ENCODE peak calls at places on chromosomes 2 and 18, in four cellular contexts. C is iPS DF 6.9, L is ovary, N is heart left ventricle. X is an unnamed sample. For H3K4me1 and H3K9me3, the result is how much of the 10 kb centered on the place peaks cover.

GRCh38 chr2:240143801-240144648 is 3.6 kb upstream of the OTOS start:
- DNase-seq in C (peak), L (peak), N (peak), X (peak)

GRCh38 chr2:217900010-217900779 is 102.6 kb downstream of the TNS1 start:
- DNase-seq in C (no peak), L (no peak), N (no peak), X (no peak)

GRCh38 chr2:224570328-224570993 is 14.7 kb downstream of the CUL3 start:
- DNase-seq in C (no peak), L (no peak), N (no peak), X (no peak)

GRCh38 chr2:11133936-11134320 is 21.3 kb upstream of the SLC66A3 start:
- DNase-seq in C (no peak), L (no peak), N (no peak), X (no peak)

GRCh38 chr2:112582314-112582746 is 2.1 kb upstream of the CHCHD5 start:
- DNase-seq in C (no peak), L (peak), N (no peak), X (peak)

GRCh38 chr2:27891063-27891819 is 712 bp downstream of the BABAM2 start:
- DNase-seq in C (peak), L (peak), N (peak), X (peak)

GRCh38 chr2:98390571-98391476 is 44.6 kb downstream of the CNGA3 start:
- DNase-seq in C (no peak), L (no peak), N (no peak), X (no peak)

GRCh38 chr2:171086352-171087290 is 74.1 kb downstream of the TLK1 start:
- DNase-seq in C (peak), L (no peak), N (peak), X (peak)

GRCh38 chr18:63079114-63079513 is 240.5 kb downstream of the BCL2 start:
- DNase-seq in C (no peak), L (no peak), N (no peak), X (no peak)

GRCh38 chr2:178256382-178257053 is 62.2 kb downstream of the OSBPL6 start:
- DNase-seq in C (no peak), L (no peak), N (no peak), X (no peak)

GRCh38 chr2:232937278-232937906 is 67.3 kb downstream of the SNORC start:
- DNase-seq in C (no peak), L (no peak), N (no peak), X (peak)

GRCh38 chr2:16671760-16672159 is 6.1 kb upstream of the CYRIA start:
- DNase-seq in C (no peak), L (no peak), N (peak), X (no peak)

DNA sequence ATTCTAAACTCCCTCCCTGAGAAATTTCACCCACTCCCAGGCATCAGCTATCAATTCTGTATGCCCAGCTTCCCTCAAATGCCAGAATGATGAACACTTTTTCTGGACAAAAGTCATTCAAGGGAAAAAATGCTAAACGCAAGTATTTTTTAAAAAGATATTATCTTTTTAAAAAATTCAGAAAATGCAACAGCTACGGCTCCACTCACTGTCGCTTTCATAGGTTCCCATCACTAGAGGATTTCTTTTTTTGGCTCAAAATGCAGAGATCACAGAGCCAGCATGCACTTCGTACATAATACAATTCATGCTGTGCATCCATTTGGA is 5.1 kb downstream of the CAPG start:
- DNase-seq in C (no peak), L (no peak), N (no peak), X (no peak)
- H3K4me1 ChIP-seq in C (under half), L (under half), N (under half), X (under half)

GRCh38 chr2:96116424-96116878 is at the start of gene ADRA2B:
- DNase-seq in C (no peak), L (no peak), N (peak), X (peak)

GRCh38 chr2:96114903-96115581 is 1.3 kb downstream of the ADRA2B start:
- DNase-seq in C (no peak), L (no peak), N (no peak), X (no peak)

GRCh38 chr2:96116879-96117533 is 635 bp upstream of the ADRA2B start:
- DNase-seq in C (no peak), L (no peak), N (peak), X (peak)

GRCh38 chr2:96114546-96114902 is 1.8 kb downstream of the ADRA2B start:
- DNase-seq in C (no peak), L (no peak), N (no peak), X (no peak)

GRCh38 chr2:96115631-96116423 is 544 bp downstream of the ADRA2B start:
- DNase-seq in C (no peak), L (no peak), N (peak), X (no peak)
- H3K4me3 ChIP-seq in C (peak), L (peak), N (peak), X (no peak)

GRCh38 chr18:77973745-77974144 is 724.1 kb downstream of the GALR1 start:
- DNase-seq in C (no peak), L (no peak), N (no peak), X (no peak)
- H3K9me3 ChIP-seq in C (under half), L (under half), N (under half), X (under half)

DNA sequence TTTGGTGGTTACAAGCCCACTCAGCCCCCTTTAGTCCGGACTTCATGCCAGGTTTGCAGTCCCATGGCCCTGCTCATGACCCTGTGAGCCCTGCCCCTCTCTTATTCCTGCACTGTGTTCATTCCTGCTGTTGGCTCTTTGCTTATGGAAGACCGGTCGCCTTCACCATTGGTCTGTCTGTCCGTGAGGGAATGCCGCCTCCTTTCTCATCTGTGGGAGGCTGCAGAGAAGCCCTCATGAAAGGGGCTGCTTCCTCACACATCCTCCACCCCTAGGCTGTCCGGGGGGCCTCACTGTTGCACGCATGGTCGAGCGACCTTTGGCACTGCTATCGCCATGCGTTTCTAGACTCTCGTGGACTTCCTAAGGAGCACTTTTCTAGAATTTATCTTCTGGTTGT is 16.3 kb downstream of the SH3RF3 start:
- DNase-seq in C (no peak), L (no peak), N (no peak), X (no peak)
- H3K4me1 ChIP-seq in C (under half), L (under half), N (under half), X (under half)

DNA sequence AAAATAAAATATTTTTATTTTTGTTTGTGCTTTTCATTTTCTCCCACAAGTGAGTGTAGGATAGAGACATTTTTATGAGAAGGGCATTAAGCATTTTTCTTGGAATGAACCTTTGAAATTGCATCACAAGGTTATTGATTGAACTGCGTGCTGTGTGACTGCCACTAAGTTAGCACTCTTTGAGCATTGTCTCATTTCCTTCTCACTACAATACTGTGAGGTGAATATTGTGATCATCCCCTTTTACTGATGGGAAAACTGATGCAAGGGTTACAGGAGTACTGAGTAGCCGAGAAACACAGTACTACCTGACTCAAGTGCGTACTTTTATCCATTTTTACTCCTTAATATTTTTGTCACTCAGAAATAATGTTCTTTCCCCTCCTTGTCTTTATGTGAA is 2.0 kb downstream of the NBEAL1 start:
- DNase-seq in C (no peak), L (no peak), N (no peak), X (no peak)
- H3K4me3 ChIP-seq in C (no peak), L (peak), N (peak), X (no peak)

DNA sequence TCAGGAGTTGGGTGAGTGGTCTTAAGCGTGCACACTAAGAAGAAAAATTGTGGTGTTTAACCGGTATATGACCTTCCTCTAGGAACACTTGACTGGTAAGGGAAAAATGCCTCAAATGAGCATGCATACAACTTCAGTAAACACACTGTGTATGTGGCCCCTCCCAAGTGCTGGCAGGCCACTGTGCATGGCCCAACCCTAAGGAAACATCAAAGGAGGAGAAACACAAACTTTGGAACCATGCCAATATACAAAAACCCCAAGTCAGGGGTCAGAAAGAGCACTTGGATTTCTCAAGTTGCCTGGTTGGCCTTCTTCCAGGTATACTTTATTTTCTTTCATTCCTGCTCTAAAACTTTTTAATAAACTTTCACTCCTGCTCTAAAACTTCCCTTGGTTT is 308.9 kb upstream of the LRRTM4 start:
- DNase-seq in C (no peak), L (no peak), N (no peak), X (no peak)
- H3K9me3 ChIP-seq in C (under half), L (under half), N (under half), X (under half)

GRCh38 chr18:13175266-13175665 is 43.3 kb upstream of the LDLRAD4 start:
- DNase-seq in C (no peak), L (no peak), N (no peak), X (no peak)

GRCh38 chr18:13178197-13178596 is 40.4 kb upstream of the LDLRAD4 start:
- DNase-seq in C (no peak), L (no peak), N (no peak), X (no peak)

GRCh38 chr18:13176847-13177246 is 41.7 kb upstream of the LDLRAD4 start:
- DNase-seq in C (no peak), L (no peak), N (no peak), X (no peak)

GRCh38 chr18:13175754-13176210 is 42.8 kb upstream of the LDLRAD4 start:
- DNase-seq in C (no peak), L (no peak), N (no peak), X (no peak)

GRCh38 chr18:13173573-13173972 is 45.0 kb upstream of the LDLRAD4 start:
- DNase-seq in C (no peak), L (no peak), N (no peak), X (no peak)
- H3K4me1 ChIP-seq in C (under half), L (under half), N (under half), X (under half)